ENCODE peak calls at places on chromosomes 13 and 19, in five cellular contexts. C is HepG2, O is H1, K is GM12878, V is K562. F is an unnamed sample.

GRCh38 chr13:113123226-113124150 is 889 bp downstream of the F10 start:
- DNase-seq in C (peak), O (no peak), K (no peak), V (peak), F (no peak)

GRCh38 chr19:16001481-16002312 is 52.9 kb downstream of the OR10H4 start:
- DNase-seq in C (peak), O (no peak), K (peak), V (no peak), F (no peak)

GRCh38 chr19:18502633-18503294 is 19.1 kb downstream of the ELL start:
- DNase-seq in C (no peak), O (no peak), K (no peak), V (no peak), F (no peak)

GRCh38 chr19:2239771-2240770 is 3.4 kb downstream of the SF3A2 start:
- DNase-seq in C (no peak), O (no peak), K (no peak), V (peak), F (no peak)

GRCh38 chr13:44801990-44802389 is 187.3 kb downstream of the NUFIP1 start:
- DNase-seq in C (no peak), O (no peak), K (no peak), V (no peak), F (no peak)

GRCh38 chr13:59088716-59089115 is 1075.0 kb downstream of the DIAPH3 start:
- DNase-seq in C (no peak), O (no peak), K (no peak), V (no peak), F (no peak)

GRCh38 chr19:55106591-55106990 is 10.8 kb downstream of the PPP1R12C start:
- DNase-seq in C (no peak), O (no peak), K (no peak), V (no peak), F (no peak)

GRCh38 chr13:31263346-31263745 is 63.6 kb downstream of the B3GLCT start:
- DNase-seq in C (no peak), O (no peak), K (no peak), V (no peak), F (no peak)

GRCh38 chr19:58096884-58097283 is 1.1 kb downstream of the ZSCAN18 start:
- DNase-seq in C (no peak), O (no peak), K (no peak), V (no peak), F (no peak)

GRCh38 chr13:43134896-43135295 is 111.5 kb downstream of the DNAJC15 start:
- DNase-seq in C (no peak), O (no peak), K (no peak), V (no peak), F (no peak)

GRCh38 chr13:25232937-25233515 is 54.3 kb downstream of the MTMR6 start:
- DNase-seq in C (peak), O (no peak), K (no peak), V (peak), F (peak)

GRCh38 chr13:35283856-35284255 is 192.6 kb downstream of the MAB21L1 start:
- DNase-seq in C (peak), O (no peak), K (no peak), V (no peak), F (no peak)

GRCh38 chr13:113969311-113969972 is 4.4 kb downstream of the C13orf46 start:
- DNase-seq in C (no peak), O (no peak), K (no peak), V (no peak), F (no peak)

GRCh38 chr13:20408181-20408580 is 117.5 kb downstream of the CRYL1 start:
- DNase-seq in C (no peak), O (no peak), K (no peak), V (no peak), F (no peak)

GRCh38 chr19:13215572-13216380 is 65.6 kb downstream of the IER2 start:
- DNase-seq in C (peak), O (no peak), K (peak), V (no peak), F (no peak)

GRCh38 chr19:45715139-45715538 is 15.6 kb downstream of the FBXO46 start:
- DNase-seq in C (no peak), O (no peak), K (no peak), V (no peak), F (no peak)

GRCh38 chr19:4061683-4062575 is 4.8 kb downstream of the ZBTB7A start:
- DNase-seq in C (no peak), O (no peak), K (no peak), V (no peak), F (no peak)

GRCh38 chr19:43798546-43799409 is 3.5 kb downstream of the LYPD5 start:
- DNase-seq in C (no peak), O (peak), K (no peak), V (peak), F (peak)

GRCh38 chr13:44307255-44307654 is 66.4 kb upstream of the SERP2 start:
- DNase-seq in C (no peak), O (no peak), K (no peak), V (no peak), F (peak)

GRCh38 chr13:36174923-36175322 is 39.4 kb downstream of the SOHLH2 start:
- DNase-seq in C (no peak), O (no peak), K (no peak), V (no peak), F (no peak)

DNA sequence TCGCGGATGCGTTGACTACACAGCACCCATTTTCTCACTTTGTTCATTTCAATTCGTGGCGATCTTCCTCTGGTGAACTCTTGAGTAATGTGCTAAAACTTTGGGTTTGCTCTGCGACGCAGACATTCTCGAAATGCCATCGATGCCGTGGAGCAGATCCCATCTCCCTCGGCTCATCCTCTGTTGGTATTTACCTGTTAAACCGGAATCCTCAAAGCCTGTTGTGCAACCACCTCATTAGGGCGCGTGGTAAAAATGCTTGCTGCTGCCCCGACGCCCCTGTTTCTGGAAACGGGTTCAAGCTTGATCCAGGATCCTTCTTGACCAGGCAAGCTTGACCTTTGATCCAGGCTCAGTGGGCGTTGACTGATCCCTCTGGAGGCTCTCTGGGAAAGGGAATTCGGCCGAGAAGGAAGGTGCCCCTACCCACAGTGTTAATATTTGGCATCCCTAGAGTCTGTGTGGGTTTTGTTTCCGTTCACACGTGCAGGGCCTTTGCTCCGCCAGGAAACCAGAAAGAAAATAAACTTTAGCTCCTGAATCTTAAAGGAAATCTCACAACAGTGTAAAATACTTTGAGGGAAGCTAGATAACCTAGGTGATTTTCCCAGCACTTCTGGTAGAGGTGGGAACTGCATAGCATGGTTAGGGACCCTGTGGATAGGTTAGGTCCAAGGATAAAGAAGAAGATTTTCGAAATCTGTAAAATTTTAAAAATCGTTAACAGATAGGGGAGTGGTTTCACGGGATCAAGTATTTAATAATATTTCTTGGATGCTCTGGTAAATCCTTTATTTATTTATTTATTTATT is 1.0 kb downstream of the LSM14A start:
- DNase-seq in C (peak), O (peak), K (no peak), V (peak), F (no peak)
- TF ChIP-seq SRF in C (no peak), O (no peak), K (no peak), V (no peak), F (no peak)

GRCh38 chr19:52584686-52585085 is 14.6 kb downstream of the ZNF701 start:
- DNase-seq in C (no peak), O (no peak), K (no peak), V (no peak), F (no peak)
- TF ChIP-seq RAD21 in C (no peak), O (no peak), K (no peak), V (no peak), F (no peak)

DNA sequence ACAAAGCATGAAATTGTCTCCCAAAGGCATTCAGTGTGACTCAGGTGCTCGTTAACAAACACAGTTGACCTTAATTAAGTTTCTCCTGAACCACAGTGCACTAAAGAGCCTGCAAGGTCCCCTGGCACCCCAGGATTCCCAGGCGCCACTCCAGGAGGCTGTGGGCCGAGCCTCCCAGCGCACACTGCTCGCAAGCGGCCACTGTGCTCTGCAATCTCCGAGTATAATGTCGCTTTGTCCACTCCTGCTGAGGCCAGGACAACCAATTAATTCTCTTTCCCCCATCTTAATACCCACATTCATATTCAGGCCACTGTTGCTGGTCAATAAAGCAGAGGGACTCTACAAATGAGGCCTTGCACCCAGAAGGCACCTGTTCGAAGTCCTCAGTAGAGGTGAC is 8.8 kb downstream of the RAB20 start:
- DNase-seq in C (no peak), O (no peak), K (no peak), V (no peak), F (no peak)
- TF ChIP-seq SRF in C (no peak), O (no peak), K (no peak), V (no peak), F (no peak)

GRCh38 chr13:73715910-73716257 is 418.3 kb downstream of the KLF12 start:
- DNase-seq in C (no peak), O (no peak), K (no peak), V (no peak), F (no peak)
- TF ChIP-seq RAD21 in C (no peak), O (no peak), K (no peak), V (no peak), F (no peak)

GRCh38 chr19:5147074-5147970 is 178.4 kb downstream of the KDM4B start:
- DNase-seq in C (no peak), O (no peak), K (no peak), V (no peak), F (no peak)
- TF ChIP-seq SRF in C (no peak), O (no peak), K (no peak), V (no peak), F (no peak)

DNA sequence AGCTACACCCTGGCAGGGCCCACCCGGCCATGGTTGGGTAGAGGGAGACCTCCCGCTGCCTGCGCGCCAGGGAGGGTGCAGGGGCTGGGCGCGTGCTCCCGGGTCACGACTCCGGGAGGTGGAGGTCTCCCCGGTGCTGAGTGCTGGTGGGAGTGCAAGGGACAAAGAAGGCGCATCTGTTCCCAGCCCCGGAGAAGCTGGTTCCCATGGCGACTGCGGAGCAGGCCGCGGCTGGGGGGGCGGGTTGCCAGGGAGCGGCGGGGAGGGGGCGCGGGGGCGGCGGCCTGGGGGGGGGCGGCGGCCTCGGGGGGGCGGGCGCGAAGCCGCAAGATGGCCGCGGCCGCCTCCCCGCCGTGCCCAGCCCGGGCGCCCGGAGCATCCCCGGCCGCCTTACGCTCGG is 1.2 kb downstream of the CBARP start:
- DNase-seq in C (no peak), O (peak), K (no peak), V (no peak), F (no peak)
- TF ChIP-seq RAD21 in C (no peak), O (no peak), K (no peak), V (no peak), F (no peak)

F was measured in HCT116.